ENCODE peak calls at places on chromosomes 13 and 19, in ten cellular contexts. W is fibroblast of lung, X is tibial nerve, S is fibroblast of the aortic adventitia, F is HCT116, Y is tibial artery, O is fibroblast of pulmonary artery, J is psoas muscle, U is breast epithelium, H is astrocyte of the cerebellum. N is an unnamed sample.

GRCh38 chr13:113029487-113030258 is 60.7 kb downstream of the MCF2L start:
- DNase-seq in U (no peak), S (no peak), O (peak), X (no peak), H (no peak), W (no peak), Y (no peak), F (no peak), J (no peak), N (peak)

GRCh38 chr19:11279505-11280236 is 16.3 kb upstream of the TSPAN16 start:
- DNase-seq in H (peak), Y (no peak), S (peak), F (no peak), O (peak), U (no peak), J (no peak), X (no peak), W (no peak), N (peak)

GRCh38 chr13:113840541-113841354 is 23.1 kb downstream of the GAS6 start:
- DNase-seq in W (peak), Y (no peak), U (no peak), S (no peak), H (no peak), J (peak), O (no peak), F (no peak), X (no peak), N (no peak)

GRCh38 chr19:2517881-2518601 is 42.1 kb downstream of the GADD45B start:
- DNase-seq in Y (no peak), S (no peak), W (no peak), J (peak), O (no peak), X (no peak), F (no peak), H (peak), U (no peak), N (no peak)

GRCh38 chr13:74325106-74325505 is 190.9 kb upstream of the KLF12 start:
- DNase-seq in W (peak), Y (no peak), O (peak), H (peak), F (no peak), S (peak), X (no peak), U (no peak), J (no peak), N (no peak)

GRCh38 chr13:85541476-85541875 is 257.7 kb downstream of the SLITRK6 start:
- DNase-seq in Y (no peak), O (no peak), F (no peak), X (no peak), W (no peak), J (no peak), S (no peak), H (no peak), U (no peak), N (no peak)

GRCh38 chr13:41720839-41721561 is 239.9 kb downstream of the VWA8 start:
- DNase-seq in X (no peak), F (no peak), U (no peak), W (no peak), O (no peak), Y (no peak), H (no peak), S (no peak), J (no peak), N (no peak)

GRCh38 chr13:113634279-113635047 is 23.5 kb downstream of the ATP4B start:
- DNase-seq in U (no peak), W (no peak), O (no peak), X (no peak), S (no peak), F (no peak), Y (no peak), H (no peak), J (no peak), N (no peak)

GRCh38 chr19:6773323-6773931 is 919 bp downstream of the VAV1 start:
- DNase-seq in Y (no peak), F (no peak), O (no peak), S (no peak), X (no peak), U (no peak), H (no peak), J (peak), W (no peak), N (peak)

GRCh38 chr19:3360494-3361383 is 5.6 kb upstream of the NFIC start:
- DNase-seq in W (no peak), F (no peak), O (no peak), H (no peak), J (peak), U (no peak), S (no peak), X (peak), Y (peak), N (peak)

GRCh38 chr13:33509642-33510229 is 224.2 kb upstream of the STARD13 start:
- DNase-seq in Y (peak), U (no peak), X (no peak), W (no peak), O (peak), J (no peak), F (no peak), H (no peak), S (peak), N (no peak)

GRCh38 chr19:48418317-48419064 is 25.0 kb downstream of the GRIN2D start:
- DNase-seq in W (no peak), H (no peak), Y (no peak), J (no peak), X (no peak), F (no peak), S (no peak), O (no peak), U (no peak), N (peak)

GRCh38 chr13:46552302-46552680 is 679 bp upstream of the LRCH1 start:
- DNase-seq in J (no peak), Y (no peak), H (no peak), W (no peak), X (no peak), S (no peak), O (no peak), U (no peak), F (no peak), N (peak)

DNA sequence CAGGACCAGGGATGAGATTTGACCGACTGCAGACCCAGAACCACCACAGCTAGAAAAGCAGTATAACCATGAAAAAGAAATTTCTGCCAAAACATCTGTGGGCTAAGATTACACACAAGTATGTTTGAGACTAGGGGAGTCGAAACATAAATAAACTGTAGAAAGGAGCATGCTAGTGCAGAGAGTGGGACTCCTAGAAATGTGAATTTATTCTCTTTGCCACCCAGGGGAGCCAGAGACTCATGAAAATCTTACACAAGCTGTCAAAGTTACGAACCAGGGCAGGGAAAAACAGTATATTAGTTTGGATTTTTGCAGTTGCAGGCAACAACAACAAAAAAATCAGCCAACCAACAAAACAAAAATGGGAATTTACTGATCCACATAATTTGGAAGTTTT is 12.3 kb upstream of the HSPH1 start:
- DNase-seq in F (no peak), X (no peak), H (peak), W (peak), Y (no peak), O (peak), S (peak), J (no peak), U (no peak), N (no peak)
- TF ChIP-seq CTCF in F (no peak), X (no peak), H (peak), W (no peak), Y (no peak), O (peak), S (no peak), J (no peak), U (no peak), N (peak)

DNA sequence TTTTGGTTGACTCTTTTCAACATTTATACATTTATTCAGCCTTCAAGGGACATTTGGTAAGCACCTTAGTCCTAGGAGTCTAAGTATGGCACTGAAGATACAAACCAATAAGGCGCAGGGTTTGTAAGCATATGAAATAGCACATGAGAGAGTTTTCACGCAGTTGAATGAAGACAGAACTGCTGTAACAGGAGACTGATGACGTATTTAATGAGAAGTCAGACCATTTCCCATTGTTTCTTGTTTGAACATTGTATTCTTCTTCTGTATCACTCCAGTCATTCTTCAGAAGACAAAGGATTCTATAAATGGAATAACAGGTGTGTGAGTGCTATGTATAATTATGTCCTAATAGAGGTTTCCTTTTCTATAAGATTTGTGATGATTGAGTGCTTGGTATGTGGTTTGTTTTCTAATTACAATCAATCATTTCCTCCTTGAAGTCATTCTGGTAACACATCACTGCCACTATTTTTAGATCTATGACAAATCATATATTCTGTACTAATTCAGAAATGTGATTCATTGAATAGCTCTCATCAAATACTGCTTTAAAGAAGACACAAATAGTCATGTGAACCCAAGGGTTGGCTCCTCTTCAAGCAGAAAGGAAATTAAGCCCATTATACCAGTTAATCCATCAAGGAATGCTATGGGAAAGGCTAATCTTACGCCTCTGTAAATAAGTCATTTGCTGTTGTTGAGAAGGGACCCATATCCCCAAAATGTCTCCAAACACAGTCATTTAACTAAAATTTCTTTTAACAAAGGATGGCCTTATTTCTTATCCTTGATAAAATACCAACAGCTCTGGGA is 222.8 kb upstream of the NBEA start:
- DNase-seq in W (no peak), S (no peak), O (no peak), U (no peak), X (no peak), F (no peak), Y (no peak), H (no peak), J (no peak), N (no peak)
- H3K4me3 ChIP-seq in W (no peak), S (no peak), O (no peak), U (no peak), X (no peak), F (no peak), Y (no peak), H (no peak), J (no peak), N (no peak)

GRCh38 chr19:58362272-58362994 is at the start of gene ZNF497:
- DNase-seq in S (peak), X (peak), F (peak), U (peak), H (peak), O (peak), J (peak), Y (peak), W (peak), N (peak)

GRCh38 chr19:58356971-58357797 is 3.9 kb upstream of the A1BG start:
- DNase-seq in U (no peak), W (peak), F (no peak), O (peak), Y (no peak), J (no peak), H (no peak), X (no peak), S (no peak), N (no peak)

GRCh38 chr19:58357798-58358145 is 4.5 kb upstream of the A1BG start:
- DNase-seq in U (no peak), H (no peak), J (no peak), Y (no peak), S (no peak), X (no peak), F (no peak), W (no peak), O (no peak), N (no peak)

GRCh38 chr19:58364127-58364526 is 1.6 kb upstream of the ZNF497 start:
- DNase-seq in F (no peak), Y (no peak), J (peak), U (no peak), H (no peak), X (no peak), W (no peak), O (no peak), S (no peak), N (peak)

GRCh38 chr19:58361900-58362271 is 665 bp downstream of the ZNF497 start:
- DNase-seq in J (peak), S (no peak), O (peak), U (peak), H (peak), F (peak), Y (no peak), W (no peak), X (no peak), N (peak)
- TF ChIP-seq CTCF in J (no peak), S (no peak), O (no peak), U (no peak), H (no peak), F (no peak), Y (no peak), W (no peak), X (no peak), N (no peak)

GRCh38 chr13:27448308-27448707 is 2.1 kb downstream of the MTIF3 start:
- DNase-seq in S (no peak), X (no peak), W (no peak), Y (no peak), U (no peak), H (no peak), F (no peak), O (no peak), J (no peak), N (no peak)
- H3K4me3 ChIP-seq in S (no peak), X (peak), W (no peak), Y (no peak), U (no peak), H (no peak), F (no peak), O (no peak), J (peak), N (no peak)

GRCh38 chr19:8505680-8506401 is 3.4 kb upstream of the PRAM1 start:
- DNase-seq in Y (peak), W (peak), F (no peak), O (peak), S (peak), J (peak), U (peak), H (peak), X (peak), N (peak)

GRCh38 chr19:8504171-8504570 is 1.7 kb upstream of the PRAM1 start:
- DNase-seq in O (no peak), Y (no peak), F (no peak), J (no peak), U (no peak), H (no peak), S (no peak), W (no peak), X (no peak), N (no peak)

GRCh38 chr19:8503506-8503905 is 1.1 kb upstream of the PRAM1 start:
- DNase-seq in J (no peak), W (no peak), S (no peak), O (no peak), F (no peak), Y (no peak), X (no peak), U (no peak), H (no peak), N (no peak)

GRCh38 chr19:8510589-8511115 is 3.3 kb downstream of the ZNF414 start:
- DNase-seq in X (no peak), O (no peak), Y (no peak), H (no peak), W (no peak), U (no peak), F (no peak), J (no peak), S (no peak), N (no peak)

DNA sequence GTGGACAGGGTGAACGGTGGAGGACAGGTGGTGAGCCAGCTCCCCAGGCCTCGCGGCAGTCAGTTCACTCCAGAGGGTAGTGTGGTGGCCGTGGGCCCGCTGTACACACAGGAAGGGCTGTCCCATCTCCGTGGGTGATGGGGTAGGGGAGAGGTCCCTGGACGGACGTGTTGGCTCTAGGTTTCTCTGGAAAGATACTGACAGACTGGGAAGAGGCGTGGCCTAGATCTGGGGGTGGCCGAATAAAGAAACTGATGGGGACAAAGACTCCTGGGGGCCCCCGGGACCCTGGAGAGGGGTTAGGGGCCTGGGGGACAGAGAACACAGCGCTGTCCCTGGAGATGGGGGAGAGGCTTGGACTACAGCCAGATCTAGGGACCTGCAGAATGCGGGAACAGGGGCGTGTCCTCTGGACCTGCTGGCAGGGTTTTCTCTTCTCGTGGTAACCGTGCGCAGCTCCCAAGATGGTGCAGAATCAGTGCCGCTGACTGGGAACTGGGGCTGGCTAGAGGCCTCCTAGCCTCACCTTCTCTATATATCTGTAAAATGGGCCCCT is 4.0 kb upstream of the PRAM1 start:
- DNase-seq in S (no peak), O (no peak), Y (no peak), X (no peak), J (no peak), U (no peak), F (no peak), H (no peak), W (no peak), N (no peak)
- TF ChIP-seq CTCF in S (no peak), O (no peak), Y (no peak), X (no peak), J (no peak), U (no peak), F (no peak), H (no peak), W (no peak), N (no peak)

GRCh38 chr19:4891066-4891465 is 11.6 kb downstream of the ARRDC5 start:
- DNase-seq in S (no peak), U (no peak), W (no peak), F (no peak), J (no peak), X (no peak), O (no peak), Y (no peak), H (no peak), N (no peak)
- H3K4me3 ChIP-seq in S (no peak), U (no peak), W (no peak), F (no peak), J (no peak), X (no peak), O (no peak), Y (no peak), H (no peak), N (no peak)

GRCh38 chr13:102591988-102592781 is 4.6 kb upstream of the TPP2 start:
- DNase-seq in H (peak), S (peak), O (peak), W (peak), X (peak), F (peak), U (peak), Y (peak), J (peak), N (peak)
- TF ChIP-seq CTCF in H (peak), S (peak), O (peak), W (peak), X (peak), F (peak), U (peak), Y (peak), J (peak), N (peak)

GRCh38 chr19:16380943-16381755 is 56.5 kb downstream of the KLF2 start:
- DNase-seq in F (no peak), J (peak), Y (no peak), U (no peak), X (no peak), S (no peak), H (no peak), W (no peak), O (no peak), N (no peak)

GRCh38 chr19:16380314-16380695 is 55.7 kb downstream of the KLF2 start:
- DNase-seq in W (no peak), S (no peak), J (peak), F (no peak), H (no peak), U (no peak), X (no peak), O (no peak), Y (no peak), N (no peak)

GRCh38 chr19:16381756-16382401 is 57.3 kb downstream of the KLF2 start:
- DNase-seq in U (no peak), J (peak), O (peak), S (peak), H (no peak), Y (peak), X (peak), F (no peak), W (peak), N (no peak)

GRCh38 chr19:16378291-16378889 is 53.8 kb downstream of the KLF2 start:
- DNase-seq in H (no peak), S (no peak), W (no peak), Y (no peak), J (peak), X (no peak), F (no peak), U (no peak), O (no peak), N (no peak)

DNA sequence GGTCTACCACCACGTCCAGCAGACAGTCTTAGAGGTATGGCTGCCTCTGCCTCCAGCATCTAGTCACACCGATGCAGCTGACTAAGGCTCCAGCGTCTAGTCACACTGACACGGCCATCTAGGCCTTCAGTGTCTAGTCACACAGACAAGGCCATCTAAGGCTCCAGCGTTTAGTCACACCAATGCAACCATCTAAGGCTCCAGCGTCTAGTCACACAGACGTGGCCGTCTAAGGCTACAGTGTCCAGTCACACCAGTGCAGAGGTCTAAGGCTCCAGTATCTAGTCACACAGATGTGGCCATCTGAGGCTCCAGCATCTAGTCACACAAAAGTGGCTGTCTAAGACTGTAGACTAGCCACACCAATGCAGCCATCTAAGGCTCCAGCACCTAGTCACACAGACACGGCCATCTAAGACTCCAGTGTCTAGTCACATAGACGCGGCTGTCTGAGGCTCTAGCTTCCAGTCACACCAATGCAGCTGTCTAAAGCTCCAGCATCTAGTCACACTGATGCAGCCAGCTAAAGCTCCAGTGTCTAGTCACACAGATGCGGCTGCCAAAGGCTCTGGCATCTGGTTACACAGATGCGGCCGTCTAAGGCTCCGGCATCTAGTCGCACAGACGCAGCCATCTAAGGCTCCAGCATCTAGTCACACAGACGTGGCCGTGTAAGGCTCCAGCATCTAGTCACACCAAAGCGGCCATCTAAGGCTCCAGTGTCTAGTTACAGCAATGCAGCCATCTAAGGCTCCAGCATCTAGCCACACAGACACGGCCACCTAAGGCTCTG is 55.1 kb downstream of the KLF2 start:
- DNase-seq in W (no peak), F (no peak), Y (no peak), J (peak), S (no peak), O (no peak), X (no peak), U (no peak), H (no peak), N (no peak)
- H3K4me3 ChIP-seq in W (no peak), F (no peak), Y (no peak), J (no peak), S (no peak), O (no peak), X (no peak), U (no peak), H (no peak), N (no peak)

GRCh38 chr19:44807652-44808462 is 1.0 kb upstream of the BCAM start:
- DNase-seq in J (no peak), U (peak), X (no peak), W (peak), O (peak), H (no peak), S (peak), Y (no peak), F (peak), N (no peak)
- TF ChIP-seq CTCF in J (peak), U (no peak), X (peak), W (peak), O (peak), H (peak), S (peak), Y (peak), F (peak), N (peak)